ENCODE peak calls at places on chromosomes 3 and 15, in eight cellular contexts. One of them, this sample, is unnamed.

GRCh38 chr3:139718415-139718814 is 40.6 kb upstream of the NMNAT3 start:
- DNase-seq in activated B cell treated with CpG ODN at 0.5 μM for 24 hours: no peak
- DNase-seq in MCF 10A: peak; percentile 55
- DNase-seq in fibroblast of mammary gland: peak; percentile 45
- DNase-seq in esophagus squamous epithelium: no peak
- DNase-seq in cardiac muscle cell: peak; percentile 41
- DNase-seq in body of pancreas: peak; percentile 59
- DNase-seq in AG10803: peak; percentile 35
- DNase-seq in this sample: no peak

GRCh38 chr15:44102675-44103254 is 92.3 kb downstream of the FRMD5 start:
- DNase-seq in activated B cell treated with CpG ODN at 0.5 μM for 24 hours: no peak
- DNase-seq in MCF 10A: peak; percentile 77
- DNase-seq in fibroblast of mammary gland: peak; percentile 100
- DNase-seq in esophagus squamous epithelium: no peak
- DNase-seq in cardiac muscle cell: peak; percentile 94
- DNase-seq in body of pancreas: no peak
- DNase-seq in AG10803: peak; percentile 99
- DNase-seq in this sample: no peak

GRCh38 chr15:90703455-90703854 is 13.7 kb upstream of the BLM start:
- DNase-seq in activated B cell treated with CpG ODN at 0.5 μM for 24 hours: no peak
- DNase-seq in MCF 10A: no peak
- DNase-seq in fibroblast of mammary gland: no peak
- DNase-seq in esophagus squamous epithelium: no peak
- DNase-seq in cardiac muscle cell: no peak
- DNase-seq in body of pancreas: no peak
- DNase-seq in AG10803: no peak
- DNase-seq in this sample: no peak

GRCh38 chr3:21920431-21920830 is 169.4 kb upstream of the ZNF385D start:
- DNase-seq in activated B cell treated with CpG ODN at 0.5 μM for 24 hours: no peak
- DNase-seq in MCF 10A: peak; percentile 65
- DNase-seq in fibroblast of mammary gland: peak; percentile 65
- DNase-seq in esophagus squamous epithelium: no peak
- DNase-seq in cardiac muscle cell: peak; percentile 87
- DNase-seq in body of pancreas: no peak
- DNase-seq in AG10803: peak; percentile 93
- DNase-seq in this sample: no peak

GRCh38 chr3:105967117-105967516 is 98.3 kb upstream of the CBLB start:
- DNase-seq in activated B cell treated with CpG ODN at 0.5 μM for 24 hours: no peak
- DNase-seq in MCF 10A: peak; percentile 30
- DNase-seq in fibroblast of mammary gland: peak; percentile 16
- DNase-seq in esophagus squamous epithelium: no peak
- DNase-seq in cardiac muscle cell: peak; percentile 72
- DNase-seq in body of pancreas: no peak
- DNase-seq in AG10803: peak; percentile 50
- DNase-seq in this sample: no peak

GRCh38 chr3:67699877-67700276 is 45.5 kb upstream of the SUCLG2 start:
- DNase-seq in activated B cell treated with CpG ODN at 0.5 μM for 24 hours: no peak
- DNase-seq in MCF 10A: no peak
- DNase-seq in fibroblast of mammary gland: no peak
- DNase-seq in esophagus squamous epithelium: no peak
- DNase-seq in cardiac muscle cell: no peak
- DNase-seq in body of pancreas: no peak
- DNase-seq in AG10803: no peak
- DNase-seq in this sample: no peak

GRCh38 chr3:197434841-197435240 is 120.9 kb downstream of the BDH1 start:
- DNase-seq in activated B cell treated with CpG ODN at 0.5 μM for 24 hours: no peak
- DNase-seq in MCF 10A: no peak
- DNase-seq in fibroblast of mammary gland: no peak
- DNase-seq in esophagus squamous epithelium: no peak
- DNase-seq in cardiac muscle cell: no peak
- DNase-seq in body of pancreas: no peak
- DNase-seq in AG10803: no peak
- DNase-seq in this sample: no peak

GRCh38 chr3:170614214-170614966 is 28.5 kb upstream of the SLC7A14 start:
- DNase-seq in activated B cell treated with CpG ODN at 0.5 μM for 24 hours: no peak
- DNase-seq in MCF 10A: peak; percentile 92
- DNase-seq in fibroblast of mammary gland: peak; percentile 96
- DNase-seq in esophagus squamous epithelium: no peak
- DNase-seq in cardiac muscle cell: peak; percentile 84
- DNase-seq in body of pancreas: no peak
- DNase-seq in AG10803: peak; percentile 87
- DNase-seq in this sample: no peak

GRCh38 chr3:108103971-108104797 is 13.4 kb upstream of the CD47 start:
- DNase-seq in activated B cell treated with CpG ODN at 0.5 μM for 24 hours: no peak
- DNase-seq in MCF 10A: no peak
- DNase-seq in fibroblast of mammary gland: no peak
- DNase-seq in esophagus squamous epithelium: no peak
- DNase-seq in cardiac muscle cell: peak; percentile 75
- DNase-seq in body of pancreas: no peak
- DNase-seq in AG10803: no peak
- DNase-seq in this sample: peak; percentile 40

DNA sequence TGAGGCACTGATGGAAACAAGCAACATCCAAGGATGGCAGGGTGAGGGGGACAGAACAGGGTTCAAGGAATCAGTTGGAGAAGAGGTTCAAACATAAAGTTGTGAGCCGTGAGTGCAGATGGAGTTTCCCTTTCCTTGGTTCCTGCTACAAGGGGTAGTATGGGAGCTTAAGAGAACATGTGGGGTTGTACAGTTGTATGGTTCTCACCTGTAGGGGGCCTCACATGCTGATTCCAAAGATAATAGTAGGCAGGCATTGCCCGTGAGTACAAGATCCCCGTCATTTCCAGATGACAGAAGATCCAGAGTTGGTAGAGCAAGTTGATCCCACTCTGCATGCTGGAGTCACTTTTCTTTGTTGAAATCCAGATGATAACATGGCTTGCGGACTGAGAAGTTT is 141.7 kb downstream of the THSD4 start:
- DNase-seq in activated B cell treated with CpG ODN at 0.5 μM for 24 hours: no peak
- DNase-seq in MCF 10A: no peak
- DNase-seq in fibroblast of mammary gland: no peak
- DNase-seq in esophagus squamous epithelium: no peak
- DNase-seq in cardiac muscle cell: no peak
- DNase-seq in body of pancreas: no peak
- DNase-seq in AG10803: no peak
- DNase-seq in this sample: no peak
- TF ChIP-seq CTCF in activated B cell treated with CpG ODN at 0.5 μM for 24 hours: no peak
- TF ChIP-seq CTCF in MCF 10A: no peak
- TF ChIP-seq CTCF in fibroblast of mammary gland: peak; percentile 3
- TF ChIP-seq CTCF in esophagus squamous epithelium: no peak
- TF ChIP-seq CTCF in cardiac muscle cell: no peak
- TF ChIP-seq CTCF in body of pancreas: no peak
- TF ChIP-seq CTCF in AG10803: no peak
- TF ChIP-seq CTCF in this sample: no peak

GRCh38 chr3:57004154-57004730 is 56.2 kb upstream of the SPATA12 start:
- DNase-seq in activated B cell treated with CpG ODN at 0.5 μM for 24 hours: no peak
- DNase-seq in MCF 10A: peak; percentile 46
- DNase-seq in fibroblast of mammary gland: no peak
- DNase-seq in esophagus squamous epithelium: no peak
- DNase-seq in cardiac muscle cell: no peak
- DNase-seq in body of pancreas: no peak
- DNase-seq in AG10803: no peak
- DNase-seq in this sample: no peak

GRCh38 chr3:57009367-57009766 is 51.1 kb upstream of the SPATA12 start:
- DNase-seq in activated B cell treated with CpG ODN at 0.5 μM for 24 hours: no peak
- DNase-seq in MCF 10A: no peak
- DNase-seq in fibroblast of mammary gland: peak; percentile 59
- DNase-seq in esophagus squamous epithelium: no peak
- DNase-seq in cardiac muscle cell: peak; percentile 54
- DNase-seq in body of pancreas: no peak
- DNase-seq in AG10803: peak; percentile 69
- DNase-seq in this sample: no peak

GRCh38 chr3:57006048-57006709 is 54.3 kb upstream of the SPATA12 start:
- DNase-seq in activated B cell treated with CpG ODN at 0.5 μM for 24 hours: no peak
- DNase-seq in MCF 10A: no peak
- DNase-seq in fibroblast of mammary gland: peak; percentile 8
- DNase-seq in esophagus squamous epithelium: no peak
- DNase-seq in cardiac muscle cell: no peak
- DNase-seq in body of pancreas: no peak
- DNase-seq in AG10803: peak; percentile 12
- DNase-seq in this sample: no peak

GRCh38 chr3:57007513-57008415 is 52.7 kb upstream of the SPATA12 start:
- DNase-seq in activated B cell treated with CpG ODN at 0.5 μM for 24 hours: no peak
- DNase-seq in MCF 10A: peak; percentile 88
- DNase-seq in fibroblast of mammary gland: peak; percentile 94
- DNase-seq in esophagus squamous epithelium: peak; percentile 3
- DNase-seq in cardiac muscle cell: peak; percentile 92
- DNase-seq in body of pancreas: no peak
- DNase-seq in AG10803: peak; percentile 90
- DNase-seq in this sample: no peak

GRCh38 chr3:57006949-57007419 is 53.5 kb upstream of the SPATA12 start:
- DNase-seq in activated B cell treated with CpG ODN at 0.5 μM for 24 hours: no peak
- DNase-seq in MCF 10A: peak; percentile 74
- DNase-seq in fibroblast of mammary gland: peak; percentile 71
- DNase-seq in esophagus squamous epithelium: no peak
- DNase-seq in cardiac muscle cell: peak; percentile 35
- DNase-seq in body of pancreas: no peak
- DNase-seq in AG10803: peak; percentile 72
- DNase-seq in this sample: no peak
- TF ChIP-seq CTCF in activated B cell treated with CpG ODN at 0.5 μM for 24 hours: no peak
- TF ChIP-seq CTCF in MCF 10A: peak; percentile 57
- TF ChIP-seq CTCF in fibroblast of mammary gland: peak; percentile 33
- TF ChIP-seq CTCF in esophagus squamous epithelium: peak; percentile 12
- TF ChIP-seq CTCF in cardiac muscle cell: peak; percentile 44
- TF ChIP-seq CTCF in body of pancreas: no peak
- TF ChIP-seq CTCF in AG10803: peak; percentile 34
- TF ChIP-seq CTCF in this sample: peak; percentile 26

GRCh38 chr3:65334045-65334665 is 646.4 kb upstream of the ADAMTS9 start:
- DNase-seq in activated B cell treated with CpG ODN at 0.5 μM for 24 hours: no peak
- DNase-seq in MCF 10A: no peak
- DNase-seq in fibroblast of mammary gland: no peak
- DNase-seq in esophagus squamous epithelium: no peak
- DNase-seq in cardiac muscle cell: peak; percentile 51
- DNase-seq in body of pancreas: no peak
- DNase-seq in AG10803: no peak
- DNase-seq in this sample: no peak
- TF ChIP-seq CTCF in activated B cell treated with CpG ODN at 0.5 μM for 24 hours: no peak
- TF ChIP-seq CTCF in MCF 10A: no peak
- TF ChIP-seq CTCF in fibroblast of mammary gland: peak; percentile 37
- TF ChIP-seq CTCF in esophagus squamous epithelium: no peak
- TF ChIP-seq CTCF in cardiac muscle cell: peak; percentile 24
- TF ChIP-seq CTCF in body of pancreas: no peak
- TF ChIP-seq CTCF in AG10803: peak; percentile 26
- TF ChIP-seq CTCF in this sample: no peak

DNA sequence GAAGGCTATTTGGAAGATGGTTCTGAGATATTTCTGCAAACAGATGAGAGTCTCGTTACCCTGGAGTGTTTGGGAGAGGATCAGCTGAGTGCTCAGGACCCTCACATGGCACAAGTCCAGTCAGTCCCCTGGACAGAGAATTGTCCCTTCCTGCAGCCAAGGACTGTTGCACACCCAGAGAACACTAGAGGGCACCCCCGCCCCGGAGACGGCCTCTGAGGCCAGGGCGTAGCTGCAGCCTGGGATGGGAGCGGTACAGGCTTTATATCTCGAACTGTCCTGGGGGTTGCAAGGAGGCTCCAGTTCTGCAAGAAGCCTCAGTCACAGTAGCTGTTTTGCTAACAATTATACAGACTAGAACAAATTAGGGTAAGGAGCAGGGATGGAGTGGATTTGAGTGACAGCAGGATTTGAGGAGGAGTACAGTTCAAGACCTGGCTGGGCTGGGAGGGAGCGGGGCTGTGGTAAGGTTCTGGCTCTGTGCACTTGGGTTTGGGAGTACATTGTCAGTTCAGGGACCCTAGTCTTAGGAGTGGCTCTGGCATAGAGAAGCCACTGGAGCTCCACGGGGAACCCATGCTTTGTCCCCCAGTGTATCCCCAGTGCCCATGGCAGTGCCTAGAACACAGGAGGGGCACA is 67.6 kb upstream of the HACD2 start:
- DNase-seq in activated B cell treated with CpG ODN at 0.5 μM for 24 hours: peak; percentile 46
- DNase-seq in MCF 10A: peak; percentile 75
- DNase-seq in fibroblast of mammary gland: peak; percentile 66
- DNase-seq in esophagus squamous epithelium: no peak
- DNase-seq in cardiac muscle cell: peak; percentile 85
- DNase-seq in body of pancreas: peak; percentile 75
- DNase-seq in AG10803: peak; percentile 74
- DNase-seq in this sample: peak; percentile 66
- TF ChIP-seq CTCF in activated B cell treated with CpG ODN at 0.5 μM for 24 hours: no peak
- TF ChIP-seq CTCF in MCF 10A: peak; percentile 91
- TF ChIP-seq CTCF in fibroblast of mammary gland: peak; percentile 96
- TF ChIP-seq CTCF in esophagus squamous epithelium: peak; percentile 79
- TF ChIP-seq CTCF in cardiac muscle cell: peak; percentile 92
- TF ChIP-seq CTCF in body of pancreas: peak; percentile 86
- TF ChIP-seq CTCF in AG10803: peak; percentile 92
- TF ChIP-seq CTCF in this sample: peak; percentile 51

GRCh38 chr3:142366434-142366833 is 81.4 kb downstream of the XRN1 start:
- DNase-seq in activated B cell treated with CpG ODN at 0.5 μM for 24 hours: no peak
- DNase-seq in MCF 10A: peak; percentile 18
- DNase-seq in fibroblast of mammary gland: peak; percentile 6
- DNase-seq in esophagus squamous epithelium: no peak
- DNase-seq in cardiac muscle cell: peak; percentile 2
- DNase-seq in body of pancreas: no peak
- DNase-seq in AG10803: no peak
- DNase-seq in this sample: no peak
- TF ChIP-seq CTCF in activated B cell treated with CpG ODN at 0.5 μM for 24 hours: no peak
- TF ChIP-seq CTCF in MCF 10A: peak; percentile 14
- TF ChIP-seq CTCF in fibroblast of mammary gland: peak; percentile 30
- TF ChIP-seq CTCF in esophagus squamous epithelium: no peak
- TF ChIP-seq CTCF in cardiac muscle cell: peak; percentile 23
- TF ChIP-seq CTCF in body of pancreas: no peak
- TF ChIP-seq CTCF in AG10803: peak; percentile 9
- TF ChIP-seq CTCF in this sample: no peak

GRCh38 chr3:4586381-4586780 is 93.2 kb downstream of the ITPR1 start:
- DNase-seq in activated B cell treated with CpG ODN at 0.5 μM for 24 hours: no peak
- DNase-seq in MCF 10A: no peak
- DNase-seq in fibroblast of mammary gland: no peak
- DNase-seq in esophagus squamous epithelium: no peak
- DNase-seq in cardiac muscle cell: no peak
- DNase-seq in body of pancreas: no peak
- DNase-seq in AG10803: no peak
- DNase-seq in this sample: no peak
- TF ChIP-seq CTCF in activated B cell treated with CpG ODN at 0.5 μM for 24 hours: no peak
- TF ChIP-seq CTCF in MCF 10A: no peak
- TF ChIP-seq CTCF in fibroblast of mammary gland: no peak
- TF ChIP-seq CTCF in esophagus squamous epithelium: no peak
- TF ChIP-seq CTCF in cardiac muscle cell: no peak
- TF ChIP-seq CTCF in body of pancreas: no peak
- TF ChIP-seq CTCF in AG10803: no peak
- TF ChIP-seq CTCF in this sample: no peak

GRCh38 chr3:48422272-48422671 is 7.6 kb downstream of the PLXNB1 start:
- DNase-seq in activated B cell treated with CpG ODN at 0.5 μM for 24 hours: no peak
- DNase-seq in MCF 10A: no peak
- DNase-seq in fibroblast of mammary gland: no peak
- DNase-seq in esophagus squamous epithelium: no peak
- DNase-seq in cardiac muscle cell: no peak
- DNase-seq in body of pancreas: no peak
- DNase-seq in AG10803: no peak
- DNase-seq in this sample: no peak
- TF ChIP-seq CTCF in activated B cell treated with CpG ODN at 0.5 μM for 24 hours: no peak
- TF ChIP-seq CTCF in MCF 10A: no peak
- TF ChIP-seq CTCF in fibroblast of mammary gland: no peak
- TF ChIP-seq CTCF in esophagus squamous epithelium: no peak
- TF ChIP-seq CTCF in cardiac muscle cell: no peak
- TF ChIP-seq CTCF in body of pancreas: no peak
- TF ChIP-seq CTCF in AG10803: no peak
- TF ChIP-seq CTCF in this sample: no peak

GRCh38 chr3:86147119-86147518 is 843.8 kb downstream of the VGLL3 start:
- DNase-seq in activated B cell treated with CpG ODN at 0.5 μM for 24 hours: no peak
- DNase-seq in MCF 10A: peak; percentile 9
- DNase-seq in fibroblast of mammary gland: no peak
- DNase-seq in esophagus squamous epithelium: no peak
- DNase-seq in cardiac muscle cell: no peak
- DNase-seq in body of pancreas: no peak
- DNase-seq in AG10803: no peak
- DNase-seq in this sample: no peak
- TF ChIP-seq CTCF in activated B cell treated with CpG ODN at 0.5 μM for 24 hours: no peak
- TF ChIP-seq CTCF in MCF 10A: no peak
- TF ChIP-seq CTCF in fibroblast of mammary gland: no peak
- TF ChIP-seq CTCF in esophagus squamous epithelium: no peak
- TF ChIP-seq CTCF in cardiac muscle cell: no peak
- TF ChIP-seq CTCF in body of pancreas: no peak
- TF ChIP-seq CTCF in AG10803: no peak
- TF ChIP-seq CTCF in this sample: no peak

GRCh38 chr3:195897853-195898415 is 10.4 kb downstream of the TNK2 start:
- DNase-seq in activated B cell treated with CpG ODN at 0.5 μM for 24 hours: no peak
- DNase-seq in MCF 10A: no peak
- DNase-seq in fibroblast of mammary gland: no peak
- DNase-seq in esophagus squamous epithelium: no peak
- DNase-seq in cardiac muscle cell: no peak
- DNase-seq in body of pancreas: no peak
- DNase-seq in AG10803: no peak
- DNase-seq in this sample: no peak
- TF ChIP-seq CTCF in activated B cell treated with CpG ODN at 0.5 μM for 24 hours: no peak
- TF ChIP-seq CTCF in MCF 10A: no peak
- TF ChIP-seq CTCF in fibroblast of mammary gland: no peak
- TF ChIP-seq CTCF in esophagus squamous epithelium: no peak
- TF ChIP-seq CTCF in cardiac muscle cell: no peak
- TF ChIP-seq CTCF in body of pancreas: no peak
- TF ChIP-seq CTCF in AG10803: no peak
- TF ChIP-seq CTCF in this sample: no peak

This sample was measured in mesothelial cell of epicardium.